ENCODE peak calls at places on chromosomes 11 and 22, in five cellular contexts. Y is neuronal stem cell, U is psoas muscle, L is astrocyte of the spinal cord, Z is PC-9. F is an unnamed sample.

GRCh38 chr11:45333023-45333422 is 46.9 kb upstream of the SYT13 start:
- DNase-seq in Y (no peak), U (no peak), L (no peak), Z (no peak), F (no peak)

GRCh38 chr11:44835326-44835725 is 108.6 kb downstream of the TSPAN18 start:
- DNase-seq in Y (no peak), U (no peak), L (no peak), Z (no peak), F (no peak)

GRCh38 chr11:2348986-2349385 is 28.1 kb upstream of the CD81 start:
- DNase-seq in Y (no peak), U (no peak), L (peak; percentile 14), Z (no peak), F (peak; percentile 31)

GRCh38 chr11:11577246-11577855 is 44.5 kb downstream of the GALNT18 start:
- DNase-seq in Y (no peak), U (no peak), L (peak; percentile 15), Z (no peak), F (peak; percentile 4)

GRCh38 chr11:29024386-29024785 is 916.2 kb downstream of the METTL15 start:
- DNase-seq in Y (no peak), U (no peak), L (peak; percentile 1), Z (no peak), F (no peak)

GRCh38 chr11:41404109-41404508 is 55.3 kb downstream of the LRRC4C start:
- DNase-seq in Y (no peak), U (no peak), L (no peak), Z (no peak), F (no peak)

GRCh38 chr11:34251640-34251980 is 106.2 kb downstream of the ABTB2 start:
- DNase-seq in Y (no peak), U (no peak), L (peak; percentile 50), Z (no peak), F (peak; percentile 47)

GRCh38 chr11:61747389-61748285 is 4.8 kb upstream of the MYRF start:
- DNase-seq in Y (peak; percentile 61), U (peak; percentile 84), L (peak; percentile 56), Z (peak; percentile 86), F (peak; percentile 79)

GRCh38 chr22:19121631-19122142 is 525 bp downstream of the DGCR2 start:
- DNase-seq in Y (peak; percentile 24), U (peak; percentile 74), L (no peak), Z (peak; percentile 24), F (peak; percentile 29)

GRCh38 chr22:20089977-20090729 is 10.1 kb downstream of the DGCR8 start:
- DNase-seq in Y (no peak), U (no peak), L (no peak), Z (no peak), F (no peak)

GRCh38 chr11:114110948-114111347 is 51.4 kb downstream of the ZBTB16 start:
- DNase-seq in Y (no peak), U (no peak), L (peak; percentile 14), Z (no peak), F (peak; percentile 65)

GRCh38 chr11:59144096-59144495 is 1.4 kb downstream of the FAM111A start:
- DNase-seq in Y (no peak), U (no peak), L (peak; percentile 38), Z (no peak), F (no peak)

GRCh38 chr11:13120691-13121090 is 111.6 kb downstream of the RASSF10 start:
- DNase-seq in Y (no peak), U (no peak), L (peak; percentile 75), Z (no peak), F (peak; percentile 43)

GRCh38 chr11:12091957-12092558 is 18.3 kb upstream of the MICAL2 start:
- DNase-seq in Y (no peak), U (no peak), L (no peak), Z (no peak), F (peak; percentile 67)

GRCh38 chr11:120267319-120267718 is 27.4 kb downstream of the POU2F3 start:
- DNase-seq in Y (no peak), U (no peak), L (no peak), Z (no peak), F (no peak)

GRCh38 chr11:83827940-83828554 is 541.9 kb upstream of the CCDC90B start:
- DNase-seq in Y (peak; percentile 31), U (no peak), L (peak; percentile 67), Z (no peak), F (peak; percentile 69)

GRCh38 chr11:31986201-31986889 is 104.5 kb upstream of the RCN1 start:
- DNase-seq in Y (no peak), U (no peak), L (no peak), Z (no peak), F (no peak)

GRCh38 chr11:124716596-124716995 is 23.1 kb upstream of the NRGN start:
- DNase-seq in Y (no peak), U (no peak), L (peak; percentile 20), Z (no peak), F (no peak)

GRCh38 chr22:48758021-48758561 is 1069.6 kb downstream of the BRD1 start:
- DNase-seq in Y (no peak), U (no peak), L (no peak), Z (no peak), F (no peak)

GRCh38 chr11:76616676-76617552 is 53.6 kb downstream of the LRRC32 start:
- DNase-seq in Y (no peak), U (no peak), L (no peak), Z (no peak), F (no peak)

GRCh38 chr11:68498313-68498712 is 37.8 kb downstream of the PPP6R3 start:
- DNase-seq in Y (no peak), U (no peak), L (no peak), Z (no peak), F (no peak)

GRCh38 chr11:61160487-61161189 is 588 bp downstream of the VPS37C start:
- DNase-seq in Y (no peak), U (no peak), L (no peak), Z (no peak), F (peak; percentile 11)

GRCh38 chr11:64056213-64056785 is 20.6 kb downstream of the FLRT1 start:
- DNase-seq in Y (no peak), U (no peak), L (no peak), Z (no peak), F (no peak)